ENCODE peak calls at places on chromosomes 13 and 19, in eight cellular contexts. D is BE2C; X is effector memory CD4-positive, alpha-beta T cell; W is thoracic aorta; C is CD4-positive, CD25-positive, alpha-beta regulatory T cell; O is body of pancreas; N is brain microvascular endothelial cell; A is colonic mucosa. V is an unnamed sample.

GRCh38 chr13:60617863-60618733 is 221.1 kb downstream of the TDRD3 start:
- DNase-seq in N (peak; percentile 44), A (no peak), O (no peak), X (no peak), D (no peak), C (no peak), W (no peak), V (no peak)

GRCh38 chr19:43126720-43127119 is 44.2 kb upstream of the PSG2 start:
- DNase-seq in X (no peak), N (no peak), W (no peak), O (no peak), D (no peak), C (no peak), A (no peak), V (no peak)

GRCh38 chr19:5587071-5587455 is 19.3 kb upstream of the TINCR start:
- DNase-seq in W (no peak), X (no peak), C (no peak), N (no peak), D (no peak), O (no peak), A (no peak), V (no peak)

GRCh38 chr19:10836478-10837325 is 690 bp upstream of the TMED1 start:
- DNase-seq in C (peak; percentile 62), A (peak; percentile 89), N (no peak), O (peak; percentile 87), X (peak; percentile 64), W (peak; percentile 54), D (peak; percentile 78), V (peak; percentile 89)

GRCh38 chr19:47531640-47532387 is 17.0 kb upstream of the NAPA start:
- DNase-seq in W (no peak), X (no peak), A (no peak), D (no peak), O (no peak), N (no peak), C (no peak), V (no peak)

GRCh38 chr19:48568345-48568886 is 16.4 kb downstream of the SULT2B1 start:
- DNase-seq in C (no peak), N (peak; percentile 70), X (no peak), W (peak; percentile 80), O (peak; percentile 63), D (peak; percentile 87), A (peak; percentile 67), V (peak; percentile 92)

GRCh38 chr19:33778089-33778791 is 18.4 kb upstream of the KCTD15 start:
- DNase-seq in D (peak; percentile 87), W (no peak), X (peak; percentile 71), A (peak; percentile 82), N (peak; percentile 37), O (peak; percentile 87), C (peak; percentile 62), V (peak; percentile 98)

GRCh38 chr13:33865945-33866344 is 48.0 kb downstream of the RFC3 start:
- DNase-seq in X (no peak), C (no peak), O (no peak), D (no peak), A (no peak), N (no peak), W (no peak), V (no peak)

GRCh38 chr13:45310341-45311138 is 30.4 kb downstream of the TPT1 start:
- DNase-seq in A (no peak), O (no peak), C (no peak), D (no peak), X (no peak), W (no peak), N (no peak), V (no peak)

GRCh38 chr19:58305932-58306323 is 751 bp downstream of the ERVK3-1 start:
- DNase-seq in C (no peak), O (no peak), W (no peak), N (no peak), A (peak; percentile 21), D (no peak), X (no peak), V (no peak)

GRCh38 chr13:43132911-43133310 is 109.5 kb downstream of the DNAJC15 start:
- DNase-seq in D (peak; percentile 37), X (no peak), O (no peak), A (no peak), N (no peak), W (no peak), C (no peak), V (no peak)

GRCh38 chr13:30698023-30698422 is 37.3 kb upstream of the ALOX5AP start:
- DNase-seq in N (peak; percentile 81), D (peak; percentile 52), O (no peak), A (no peak), X (no peak), C (no peak), W (no peak), V (no peak)

GRCh38 chr13:27359203-27359821 is 65.1 kb upstream of the GTF3A start:
- DNase-seq in X (peak; percentile 15), W (no peak), N (peak; percentile 64), O (peak; percentile 76), A (peak; percentile 80), D (peak; percentile 75), C (peak; percentile 48), V (peak; percentile 60)

GRCh38 chr19:12647490-12648071 is 19.0 kb downstream of the MAN2B1 start:
- DNase-seq in X (no peak), N (peak; percentile 16), D (peak; percentile 68), W (no peak), O (peak; percentile 84), A (peak; percentile 87), C (no peak), V (peak; percentile 84)

GRCh38 chr19:47643281-47643680 is 34.3 kb downstream of the BICRA start:
- DNase-seq in X (no peak), A (no peak), C (no peak), N (no peak), W (no peak), O (no peak), D (peak; percentile 53), V (no peak)

GRCh38 chr19:7492142-7493055 is 3.6 kb upstream of the PEX11G start:
- DNase-seq in X (no peak), N (no peak), D (no peak), O (no peak), C (no peak), A (no peak), W (no peak), V (no peak)

GRCh38 chr13:35549481-35549880 is 73.0 kb upstream of the MAB21L1 start:
- DNase-seq in D (peak; percentile 25), O (no peak), X (no peak), W (no peak), C (no peak), A (no peak), N (peak; percentile 47), V (no peak)

DNA sequence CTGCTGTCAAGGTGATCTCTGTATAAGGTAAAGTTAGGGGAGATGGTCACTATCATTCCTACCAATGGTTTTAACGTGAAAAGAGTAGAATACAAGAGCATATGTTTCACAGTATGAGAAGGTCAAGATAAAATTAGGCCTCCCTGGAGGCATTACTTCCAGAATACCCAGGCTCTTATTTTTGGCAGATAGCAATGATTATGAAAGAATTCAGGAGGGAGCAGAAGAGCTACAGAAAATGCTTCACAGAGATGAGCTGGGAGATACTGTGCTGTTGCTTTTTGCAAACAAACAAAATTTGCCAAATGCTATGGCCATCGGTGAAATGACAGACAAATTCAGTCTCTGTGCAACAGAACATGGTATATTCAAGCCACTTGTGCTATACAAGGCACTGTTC is 547.5 kb upstream of the SPRY2 start:
- DNase-seq in W (no peak), A (no peak), O (no peak), X (no peak), N (no peak), C (no peak), D (no peak), V (no peak)
- H3K36me3 ChIP-seq in W (no peaks in the 10 kb centered on the region), A (no peaks in the 10 kb centered on the region), O (no peaks in the 10 kb centered on the region), X (no peaks in the 10 kb centered on the region), N (no peaks in the 10 kb centered on the region), C (no peaks in the 10 kb centered on the region), D (no peaks in the 10 kb centered on the region), V (no peaks in the 10 kb centered on the region)

GRCh38 chr13:114151031-114151430 is 18.6 kb upstream of the RASA3 start:
- DNase-seq in X (no peak), D (no peak), C (no peak), W (no peak), O (no peak), N (no peak), A (no peak), V (no peak)
- H3K4me3 ChIP-seq in X (no peak overlapping the region), D (no peak overlapping the region), C (peak overlapping the region; percentile 61), W (no peak overlapping the region), O (no peak overlapping the region), N (no peak overlapping the region), A (no peak overlapping the region), V (no peak overlapping the region)

DNA sequence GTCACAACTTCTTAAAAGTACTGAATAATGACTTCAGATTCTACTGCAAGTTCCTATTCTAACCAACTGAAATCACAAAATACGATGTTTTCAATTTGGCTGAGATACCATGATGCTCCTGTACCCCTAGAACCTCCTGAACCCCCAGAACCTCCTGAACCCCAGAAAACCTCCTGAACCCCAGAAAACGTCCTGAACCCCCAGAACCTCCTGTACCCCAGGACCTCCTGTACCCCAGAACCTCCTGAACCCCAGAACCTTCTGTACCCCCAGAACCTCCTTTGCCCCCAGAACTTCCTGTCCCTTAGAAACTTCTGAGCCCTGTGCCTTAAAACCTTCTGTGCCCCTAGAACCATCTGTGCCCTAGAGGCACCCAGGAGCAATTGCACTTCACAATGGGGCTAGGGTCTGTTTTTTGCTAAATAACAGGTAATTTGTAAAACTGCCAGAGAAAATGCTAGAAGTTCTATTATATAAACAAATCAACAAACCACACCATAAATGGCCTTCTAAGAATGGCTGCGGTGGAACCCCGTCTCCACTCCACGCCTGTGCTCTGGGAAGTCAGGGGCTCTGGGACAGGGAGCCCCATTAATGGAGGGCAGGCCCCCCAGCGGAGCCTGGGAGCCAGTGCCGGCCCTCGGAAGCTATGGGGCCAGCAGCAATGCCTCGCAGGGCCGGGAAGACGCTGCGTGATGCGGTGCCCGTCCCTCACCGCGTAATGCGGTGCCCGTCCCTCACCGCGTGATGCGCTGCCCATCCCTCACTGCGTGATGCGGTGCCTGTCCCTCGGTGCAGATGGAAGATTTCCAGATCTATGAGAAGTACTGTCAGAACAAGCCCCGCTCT is 21.3 kb upstream of the F7 start:
- DNase-seq in A (no peak), W (no peak), N (no peak), O (no peak), X (no peak), C (no peak), D (no peak), V (peak; percentile 64)
- H3K36me3 ChIP-seq in A (no peaks in the 10 kb centered on the region), W (peaks cover 7% of the 10 kb centered on the region), N (no peaks in the 10 kb centered on the region), O (peaks cover 10% of the 10 kb centered on the region), X (no peaks in the 10 kb centered on the region), C (no peaks in the 10 kb centered on the region), D (no peaks in the 10 kb centered on the region), V (peaks cover 73% of the 10 kb centered on the region)

DNA sequence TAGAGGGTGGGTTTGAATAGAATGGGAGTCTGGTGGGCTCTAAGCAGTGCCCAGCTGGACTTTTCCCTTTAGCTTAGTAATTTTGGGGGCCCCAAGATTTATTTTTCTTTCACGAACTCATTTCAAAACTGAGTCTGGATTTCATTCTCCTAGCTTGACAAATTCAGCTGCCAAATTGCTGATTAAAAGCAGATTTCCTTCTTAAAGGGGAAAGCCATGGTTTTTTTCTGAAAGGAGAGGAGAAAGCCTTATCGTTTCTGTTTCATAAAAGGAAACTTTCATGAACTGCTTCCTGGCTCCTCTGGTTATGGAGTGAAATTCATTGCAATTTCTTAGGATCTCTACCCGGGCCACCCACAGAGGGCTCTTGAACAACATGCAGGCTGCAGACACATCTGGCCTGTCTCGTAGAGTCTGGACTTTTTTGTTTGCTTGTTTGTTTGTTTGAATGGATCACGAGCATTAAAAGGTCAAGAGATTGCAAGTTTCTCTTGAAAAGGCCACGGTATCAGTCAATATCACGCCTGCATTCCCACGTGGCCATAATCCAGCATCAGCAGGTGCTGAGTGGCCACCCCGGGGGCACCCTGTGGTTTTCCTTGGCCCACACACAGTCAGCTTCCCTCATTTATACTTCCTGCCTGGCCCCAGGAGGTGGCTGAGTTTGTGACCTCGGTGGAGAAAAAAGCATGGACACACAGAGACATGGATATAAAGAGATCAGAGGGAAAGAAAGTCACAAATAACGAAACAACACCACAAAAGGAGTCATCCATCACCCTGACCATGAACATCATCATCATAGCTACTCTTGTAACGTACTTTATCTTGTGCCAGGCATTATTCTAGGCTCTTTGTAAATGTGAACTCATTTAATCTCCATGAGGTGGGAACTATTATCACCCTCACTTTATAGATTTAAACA is 10.5 kb upstream of the KLK4 start:
- DNase-seq in W (no peak), C (no peak), D (no peak), A (no peak), N (no peak), X (no peak), O (no peak), V (no peak)
- H3K4me3 ChIP-seq in W (no peak overlapping the region), C (no peak overlapping the region), D (no peak overlapping the region), A (no peak overlapping the region), N (no peak overlapping the region), X (no peak overlapping the region), O (no peak overlapping the region), V (no peak overlapping the region)

V was measured in upper lobe of left lung.